ENCODE peak calls at places on chromosomes 7 and 10, in six cellular contexts. One of them, this sample, is unnamed.
A peak's percentile ranks its signal among the peaks of the same experiment; 100 is the strongest.

GRCh38 chr7:127632276-127632910 is 14.5 kb upstream of the PAX4 start:
- DNase-seq in lung: no peak
- DNase-seq in GM23248: peak; percentile 81
- DNase-seq in HCT116: no peak
- DNase-seq in neural progenitor cell: no peak
- DNase-seq in upper lobe of right lung: no peak
- DNase-seq in this sample: no peak

GRCh38 chr7:8973601-8974000 is 540.2 kb downstream of the NXPH1 start:
- DNase-seq in neural progenitor cell: no peak
- DNase-seq in HCT116: no peak
- DNase-seq in GM23248: no peak
- DNase-seq in upper lobe of right lung: no peak
- DNase-seq in lung: no peak
- DNase-seq in this sample: no peak

GRCh38 chr10:124689911-124690498 is 54.2 kb downstream of the FAM53B start:
- DNase-seq in HCT116: no peak
- DNase-seq in lung: no peak
- DNase-seq in upper lobe of right lung: no peak
- DNase-seq in GM23248: no peak
- DNase-seq in neural progenitor cell: no peak
- DNase-seq in this sample: no peak

GRCh38 chr7:96316949-96317348 is 4.9 kb downstream of the SLC25A13 start:
- DNase-seq in HCT116: no peak
- DNase-seq in upper lobe of right lung: no peak
- DNase-seq in lung: no peak
- DNase-seq in GM23248: no peak
- DNase-seq in neural progenitor cell: no peak
- DNase-seq in this sample: no peak

GRCh38 chr7:127591189-127591588 is 2.3 kb upstream of the FSCN3 start:
- DNase-seq in GM23248: no peak
- DNase-seq in neural progenitor cell: no peak
- DNase-seq in HCT116: no peak
- DNase-seq in lung: no peak
- DNase-seq in upper lobe of right lung: no peak
- DNase-seq in this sample: no peak

GRCh38 chr10:117746541-117747195 is 204.1 kb downstream of the EMX2 start:
- DNase-seq in lung: no peak
- DNase-seq in neural progenitor cell: no peak
- DNase-seq in GM23248: no peak
- DNase-seq in HCT116: no peak
- DNase-seq in upper lobe of right lung: no peak
- DNase-seq in this sample: no peak

GRCh38 chr7:41887446-41887845 is 184.6 kb upstream of the INHBA start:
- DNase-seq in GM23248: peak; percentile 15
- DNase-seq in upper lobe of right lung: no peak
- DNase-seq in HCT116: no peak
- DNase-seq in lung: no peak
- DNase-seq in neural progenitor cell: no peak
- DNase-seq in this sample: no peak

GRCh38 chr7:44920119-44920518 is 34.8 kb upstream of the PURB start:
- DNase-seq in upper lobe of right lung: no peak
- DNase-seq in GM23248: no peak
- DNase-seq in HCT116: no peak
- DNase-seq in lung: no peak
- DNase-seq in neural progenitor cell: no peak
- DNase-seq in this sample: no peak

GRCh38 chr10:89295597-89295996 is 6.2 kb upstream of the IFIT2 start:
- DNase-seq in lung: no peak
- DNase-seq in HCT116: no peak
- DNase-seq in upper lobe of right lung: no peak
- DNase-seq in GM23248: peak; percentile 85
- DNase-seq in neural progenitor cell: no peak
- DNase-seq in this sample: peak; percentile 53

GRCh38 chr7:51139796-51140195 is 176.8 kb downstream of the COBL start:
- DNase-seq in HCT116: no peak
- DNase-seq in neural progenitor cell: no peak
- DNase-seq in GM23248: no peak
- DNase-seq in upper lobe of right lung: no peak
- DNase-seq in lung: no peak
- DNase-seq in this sample: peak; percentile 90

GRCh38 chr7:106402898-106403297 is 118.1 kb upstream of the NAMPT start:
- DNase-seq in upper lobe of right lung: no peak
- DNase-seq in neural progenitor cell: no peak
- DNase-seq in HCT116: no peak
- DNase-seq in GM23248: no peak
- DNase-seq in lung: no peak
- DNase-seq in this sample: no peak

GRCh38 chr7:143519411-143520131 is 41.9 kb downstream of the TAS2R41 start:
- DNase-seq in GM23248: peak; percentile 39
- DNase-seq in upper lobe of right lung: no peak
- DNase-seq in neural progenitor cell: no peak
- DNase-seq in lung: no peak
- DNase-seq in HCT116: no peak
- DNase-seq in this sample: peak; percentile 59

GRCh38 chr7:46844486-46844885 is 737.4 kb downstream of the TNS3 start:
- DNase-seq in GM23248: peak; percentile 42
- DNase-seq in upper lobe of right lung: no peak
- DNase-seq in HCT116: no peak
- DNase-seq in neural progenitor cell: no peak
- DNase-seq in lung: no peak
- DNase-seq in this sample: no peak

GRCh38 chr7:40673285-40673684 is 538.5 kb downstream of the SUGCT start:
- DNase-seq in GM23248: peak; percentile 85
- DNase-seq in HCT116: no peak
- DNase-seq in lung: no peak
- DNase-seq in neural progenitor cell: no peak
- DNase-seq in upper lobe of right lung: no peak
- DNase-seq in this sample: peak; percentile 63

GRCh38 chr10:122207596-122207995 is 63.5 kb upstream of the BTBD16 start:
- DNase-seq in upper lobe of right lung: no peak
- DNase-seq in neural progenitor cell: no peak
- DNase-seq in lung: no peak
- DNase-seq in GM23248: no peak
- DNase-seq in HCT116: no peak
- DNase-seq in this sample: no peak

GRCh38 chr10:59666310-59666709 is 43.3 kb downstream of the SLC16A9 start:
- DNase-seq in lung: no peak
- DNase-seq in HCT116: no peak
- DNase-seq in GM23248: no peak
- DNase-seq in upper lobe of right lung: no peak
- DNase-seq in neural progenitor cell: no peak
- DNase-seq in this sample: no peak
- H3K36me3 ChIP-seq in lung: no peaks in the 10 kb centered on the region
- H3K36me3 ChIP-seq in HCT116: no peaks in the 10 kb centered on the region
- H3K36me3 ChIP-seq in GM23248: no peaks in the 10 kb centered on the region
- H3K36me3 ChIP-seq in upper lobe of right lung: no peaks in the 10 kb centered on the region
- H3K36me3 ChIP-seq in neural progenitor cell: peaks cover 3% of the 10 kb centered on the region
- H3K36me3 ChIP-seq in this sample: no peaks in the 10 kb centered on the region

GRCh38 chr10:3704565-3705360 is 80.2 kb downstream of the KLF6 start:
- DNase-seq in neural progenitor cell: no peak
- DNase-seq in upper lobe of right lung: no peak
- DNase-seq in GM23248: no peak
- DNase-seq in lung: no peak
- DNase-seq in HCT116: no peak
- DNase-seq in this sample: no peak
- H3K36me3 ChIP-seq in neural progenitor cell: no peaks in the 10 kb centered on the region
- H3K36me3 ChIP-seq in upper lobe of right lung: no peaks in the 10 kb centered on the region
- H3K36me3 ChIP-seq in GM23248: no peaks in the 10 kb centered on the region
- H3K36me3 ChIP-seq in lung: no peaks in the 10 kb centered on the region
- H3K36me3 ChIP-seq in HCT116: no peaks in the 10 kb centered on the region
- H3K36me3 ChIP-seq in this sample: no peaks in the 10 kb centered on the region

GRCh38 chr7:99558306-99559275 is at the start of gene ZNF655:
- DNase-seq in upper lobe of right lung: peak; percentile 96
- DNase-seq in lung: peak; percentile 92
- DNase-seq in HCT116: peak; percentile 82
- DNase-seq in neural progenitor cell: peak; percentile 96
- DNase-seq in GM23248: peak; percentile 88
- DNase-seq in this sample: peak; percentile 48
- H3K36me3 ChIP-seq in upper lobe of right lung: peaks cover 56% of the 10 kb centered on the region
- H3K36me3 ChIP-seq in lung: peaks cover 15% of the 10 kb centered on the region
- H3K36me3 ChIP-seq in HCT116: peaks cover 12% of the 10 kb centered on the region
- H3K36me3 ChIP-seq in neural progenitor cell: no peaks in the 10 kb centered on the region
- H3K36me3 ChIP-seq in GM23248: peaks cover 25% of the 10 kb centered on the region
- H3K36me3 ChIP-seq in this sample: peaks cover 10% of the 10 kb centered on the region

DNA sequence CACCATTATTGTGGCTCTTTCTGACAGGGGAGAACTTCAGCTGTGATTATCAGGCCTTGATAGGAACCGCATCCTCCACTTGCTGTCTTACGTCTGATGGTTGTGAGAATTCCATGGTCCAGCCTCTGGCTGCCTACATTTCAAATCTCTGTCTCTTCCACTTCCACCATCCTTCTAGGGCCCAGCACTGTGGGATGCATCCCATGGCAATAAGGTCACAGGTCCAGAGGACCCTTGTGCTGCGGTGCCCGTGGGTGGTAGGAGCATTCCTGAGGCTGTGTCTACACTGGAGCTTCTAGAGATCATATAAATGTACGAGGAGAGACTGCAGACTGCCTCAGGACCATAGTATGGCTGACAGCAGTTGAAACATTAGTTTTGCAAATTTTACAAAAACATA is 11.7 kb downstream of the CALML3 start:
- DNase-seq in lung: no peak
- DNase-seq in upper lobe of right lung: peak; percentile 39
- DNase-seq in HCT116: no peak
- DNase-seq in neural progenitor cell: no peak
- DNase-seq in GM23248: no peak
- DNase-seq in this sample: no peak
- H3K36me3 ChIP-seq in lung: no peaks in the 10 kb centered on the region
- H3K36me3 ChIP-seq in upper lobe of right lung: no peaks in the 10 kb centered on the region
- H3K36me3 ChIP-seq in HCT116: no peaks in the 10 kb centered on the region
- H3K36me3 ChIP-seq in neural progenitor cell: no peaks in the 10 kb centered on the region
- H3K36me3 ChIP-seq in GM23248: no peaks in the 10 kb centered on the region
- H3K36me3 ChIP-seq in this sample: no peaks in the 10 kb centered on the region